ENCODE peak calls at places on chromosome 10, in seven cellular contexts. One of them, this sample, is unnamed.

GRCh38 chr10:52786098-52786497 is 13.5 kb upstream of the MBL2 start:
- DNase-seq in RWPE1: no peak
- DNase-seq in germinal center: no peak
- DNase-seq in left cardiac atrium: no peak
- DNase-seq in cardiac fibroblast: no peak
- DNase-seq in stimulated activated CD8-positive, alpha-beta memory T cell treated with anti-CD3 and anti-CD28 coated beads, Interleukin-7, amount 100 ng/mL, for 48 hours: no peak
- DNase-seq in Caki2: no peak
- DNase-seq in this sample: no peak

GRCh38 chr10:61882621-61883375 is 18.7 kb upstream of the ARID5B start:
- DNase-seq in RWPE1: peak
- DNase-seq in germinal center: no peak
- DNase-seq in left cardiac atrium: no peak
- DNase-seq in cardiac fibroblast: no peak
- DNase-seq in stimulated activated CD8-positive, alpha-beta memory T cell treated with anti-CD3 and anti-CD28 coated beads, Interleukin-7, amount 100 ng/mL, for 48 hours: peak
- DNase-seq in Caki2: no peak
- DNase-seq in this sample: no peak

GRCh38 chr10:75547391-75548298 is 116.2 kb downstream of the LRMDA start:
- DNase-seq in RWPE1: no peak
- DNase-seq in germinal center: no peak
- DNase-seq in left cardiac atrium: no peak
- DNase-seq in cardiac fibroblast: peak
- DNase-seq in stimulated activated CD8-positive, alpha-beta memory T cell treated with anti-CD3 and anti-CD28 coated beads, Interleukin-7, amount 100 ng/mL, for 48 hours: no peak
- DNase-seq in Caki2: peak
- DNase-seq in this sample: no peak

GRCh38 chr10:17206210-17206709 is 4.8 kb upstream of the TRDMT1 start:
- DNase-seq in RWPE1: peak
- DNase-seq in germinal center: no peak
- DNase-seq in left cardiac atrium: no peak
- DNase-seq in cardiac fibroblast: peak
- DNase-seq in stimulated activated CD8-positive, alpha-beta memory T cell treated with anti-CD3 and anti-CD28 coated beads, Interleukin-7, amount 100 ng/mL, for 48 hours: no peak
- DNase-seq in Caki2: peak
- DNase-seq in this sample: no peak

GRCh38 chr10:22438714-22439113 is 93.4 kb downstream of the SPAG6 start:
- DNase-seq in RWPE1: no peak
- DNase-seq in germinal center: no peak
- DNase-seq in left cardiac atrium: no peak
- DNase-seq in cardiac fibroblast: no peak
- DNase-seq in stimulated activated CD8-positive, alpha-beta memory T cell treated with anti-CD3 and anti-CD28 coated beads, Interleukin-7, amount 100 ng/mL, for 48 hours: no peak
- DNase-seq in Caki2: no peak
- DNase-seq in this sample: no peak

GRCh38 chr10:91043173-91043910 is 122.5 kb upstream of the ANKRD1 start:
- DNase-seq in RWPE1: peak
- DNase-seq in germinal center: no peak
- DNase-seq in left cardiac atrium: no peak
- DNase-seq in cardiac fibroblast: peak
- DNase-seq in stimulated activated CD8-positive, alpha-beta memory T cell treated with anti-CD3 and anti-CD28 coated beads, Interleukin-7, amount 100 ng/mL, for 48 hours: no peak
- DNase-seq in Caki2: peak
- DNase-seq in this sample: no peak

GRCh38 chr10:46553238-46554049 is 3.0 kb downstream of the GPRIN2 start:
- DNase-seq in RWPE1: no peak
- DNase-seq in germinal center: no peak
- DNase-seq in left cardiac atrium: peak
- DNase-seq in cardiac fibroblast: no peak
- DNase-seq in stimulated activated CD8-positive, alpha-beta memory T cell treated with anti-CD3 and anti-CD28 coated beads, Interleukin-7, amount 100 ng/mL, for 48 hours: no peak
- DNase-seq in Caki2: no peak
- DNase-seq in this sample: peak

GRCh38 chr10:5924889-5925288 is 34.8 kb downstream of the FBH1 start:
- DNase-seq in RWPE1: no peak
- DNase-seq in germinal center: no peak
- DNase-seq in left cardiac atrium: no peak
- DNase-seq in cardiac fibroblast: no peak
- DNase-seq in stimulated activated CD8-positive, alpha-beta memory T cell treated with anti-CD3 and anti-CD28 coated beads, Interleukin-7, amount 100 ng/mL, for 48 hours: no peak
- DNase-seq in Caki2: no peak
- DNase-seq in this sample: no peak

GRCh38 chr10:102542800-102543418 is 39.1 kb downstream of the SUFU start:
- DNase-seq in RWPE1: no peak
- DNase-seq in germinal center: no peak
- DNase-seq in left cardiac atrium: no peak
- DNase-seq in cardiac fibroblast: no peak
- DNase-seq in stimulated activated CD8-positive, alpha-beta memory T cell treated with anti-CD3 and anti-CD28 coated beads, Interleukin-7, amount 100 ng/mL, for 48 hours: no peak
- DNase-seq in Caki2: peak
- DNase-seq in this sample: no peak

GRCh38 chr10:106467506-106467905 is 697.0 kb downstream of the SORCS1 start:
- DNase-seq in RWPE1: no peak
- DNase-seq in germinal center: no peak
- DNase-seq in left cardiac atrium: no peak
- DNase-seq in cardiac fibroblast: no peak
- DNase-seq in stimulated activated CD8-positive, alpha-beta memory T cell treated with anti-CD3 and anti-CD28 coated beads, Interleukin-7, amount 100 ng/mL, for 48 hours: no peak
- DNase-seq in Caki2: no peak
- DNase-seq in this sample: no peak